ENCODE peak calls at places on chromosomes 2 and 18, in five cellular contexts. J is mammary epithelial cell; D is fibroblast of lung; L is esophagus squamous epithelium; P is CD4-positive, alpha-beta memory T cell. E is an unnamed sample.

GRCh38 chr2:70977605-70978205 is 725 bp upstream of the ANKRD53 start:
- DNase-seq in J (peak; percentile 83), D (peak; percentile 85), L (no peak), P (no peak), E (peak; percentile 34)

GRCh38 chr2:213187833-213188532 is 36.6 kb upstream of the IKZF2 start:
- DNase-seq in J (peak; percentile 44), D (peak; percentile 82), L (no peak), P (no peak), E (no peak)

GRCh38 chr2:53036196-53036595 is 731.4 kb upstream of the CHAC2 start:
- DNase-seq in J (peak; percentile 50), D (peak; percentile 84), L (no peak), P (no peak), E (no peak)

GRCh38 chr2:1559589-1560175 is 146.4 kb downstream of the TPO start:
- DNase-seq in J (no peak), D (no peak), L (no peak), P (no peak), E (no peak)

GRCh38 chr2:70561893-70562292 is 8.3 kb upstream of the TGFA start:
- DNase-seq in J (no peak), D (peak; percentile 27), L (no peak), P (no peak), E (no peak)

GRCh38 chr2:20604401-20604911 is 46.4 kb downstream of the HS1BP3 start:
- DNase-seq in J (no peak), D (no peak), L (no peak), P (no peak), E (peak; percentile 19)

GRCh38 chr2:96683972-96684820 is 41.6 kb downstream of the FER1L5 start:
- DNase-seq in J (no peak), D (no peak), L (no peak), P (no peak), E (no peak)

GRCh38 chr2:11708106-11708505 is 38.1 kb upstream of the NTSR2 start:
- DNase-seq in J (no peak), D (peak; percentile 26), L (no peak), P (no peak), E (no peak)

GRCh38 chr2:80199504-80199903 is 105.0 kb downstream of the LRRTM1 start:
- DNase-seq in J (no peak), D (no peak), L (no peak), P (no peak), E (no peak)

GRCh38 chr18:23900979-23901378 is 113.6 kb upstream of the TTC39C start:
- DNase-seq in J (no peak), D (peak; percentile 63), L (no peak), P (no peak), E (no peak)

GRCh38 chr2:187499941-187500532 is 52.0 kb upstream of the CALCRL start:
- DNase-seq in J (peak; percentile 28), D (peak; percentile 43), L (no peak), P (no peak), E (no peak)

GRCh38 chr2:207337234-207338219 is 171.8 kb upstream of the KLF7 start:
- DNase-seq in J (peak; percentile 100), D (peak; percentile 78), L (no peak), P (no peak), E (no peak)
- H3K27ac ChIP-seq in J (peak overlapping the region; percentile 99), D (no peak overlapping the region), L (peak overlapping the region; percentile 73), P (no peak overlapping the region), E (peak overlapping the region; percentile 77)

DNA sequence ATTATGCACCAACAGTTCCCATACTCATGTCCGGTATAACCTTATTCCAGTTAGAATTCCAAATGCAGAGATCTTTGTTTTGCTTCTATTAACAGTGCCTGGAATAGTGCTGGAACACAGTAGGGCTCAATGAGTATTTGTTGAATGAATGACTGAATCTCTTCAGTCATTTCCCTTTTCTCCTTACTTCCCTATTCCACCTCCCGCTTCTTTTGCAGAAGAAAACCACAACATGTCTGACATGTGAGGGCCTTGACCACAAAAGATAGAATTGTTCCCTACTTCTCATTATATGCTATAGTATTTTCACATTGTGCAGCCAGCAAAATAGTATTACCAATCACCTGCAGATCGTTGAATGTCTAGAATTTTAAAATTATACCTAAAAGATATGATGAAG is 19.5 kb upstream of the HNRNPLL start:
- DNase-seq in J (no peak), D (no peak), L (no peak), P (no peak), E (no peak)
- H3K4me1 ChIP-seq in J (no peaks in the 10 kb centered on the region), D (peaks cover 3% of the 10 kb centered on the region), L (no peaks in the 10 kb centered on the region), P (peaks cover 17% of the 10 kb centered on the region), E (no peaks in the 10 kb centered on the region)

GRCh38 chr2:101808006-101808562 is 110.6 kb downstream of the MAP4K4 start:
- DNase-seq in J (no peak), D (no peak), L (no peak), P (no peak), E (no peak)
- H3K27ac ChIP-seq in J (no peak overlapping the region), D (no peak overlapping the region), L (no peak overlapping the region), P (no peak overlapping the region), E (no peak overlapping the region)

GRCh38 chr2:32865399-32866068 is 81.2 kb upstream of the LTBP1 start:
- DNase-seq in J (peak; percentile 90), D (peak; percentile 96), L (no peak), P (no peak), E (no peak)
- H3K4me1 ChIP-seq in J (peaks cover 8% of the 10 kb centered on the region), D (peaks cover 18% of the 10 kb centered on the region), L (no peaks in the 10 kb centered on the region), P (no peaks in the 10 kb centered on the region), E (no peaks in the 10 kb centered on the region)

GRCh38 chr2:130882111-130882510 is 45.4 kb downstream of the ARHGEF4 start:
- DNase-seq in J (peak; percentile 76), D (no peak), L (no peak), P (no peak), E (no peak)
- H3K27ac ChIP-seq in J (no peak overlapping the region), D (no peak overlapping the region), L (peak overlapping the region; percentile 76), P (no peak overlapping the region), E (no peak overlapping the region)

DNA sequence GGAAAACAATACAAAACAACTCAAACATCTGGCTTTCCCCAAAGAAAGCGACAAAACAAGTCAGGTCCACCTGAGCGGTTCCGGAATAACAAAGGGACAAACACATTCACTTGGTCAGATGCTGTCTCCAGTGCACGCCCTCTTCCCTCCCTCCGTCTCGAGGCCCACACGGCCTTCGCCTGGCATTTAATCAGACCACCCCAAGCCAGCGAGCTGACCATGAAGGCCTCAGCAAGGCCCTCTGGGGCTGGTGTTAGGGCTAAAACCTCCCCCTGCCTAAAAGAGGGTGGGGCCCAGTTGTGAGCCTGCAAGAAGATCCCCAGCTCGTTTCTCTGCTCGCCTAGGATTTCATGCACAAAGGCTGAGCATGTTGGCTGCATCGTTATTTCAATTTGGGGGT is 180.3 kb downstream of the EIPR1 start:
- DNase-seq in J (no peak), D (no peak), L (no peak), P (no peak), E (no peak)
- H3K4me1 ChIP-seq in J (peaks cover 4% of the 10 kb centered on the region), D (peaks cover 2% of the 10 kb centered on the region), L (no peaks in the 10 kb centered on the region), P (no peaks in the 10 kb centered on the region), E (no peaks in the 10 kb centered on the region)